ENCODE peak calls at places on chromosomes 3 and 15, in nine cellular contexts. C, W, Q, G, S, H, B, V and I are unnamed samples.
A peak's percentile ranks its signal among the peaks of the same experiment; 100 is the strongest.

GRCh38 chr3:78497025-78497424 is 1270.8 kb downstream of the ROBO1 start:
- DNase-seq in S (no peak), H (no peak), V (no peak), B (no peak), W (no peak), C (no peak), Q (no peak), G (no peak), I (no peak)

GRCh38 chr3:173743512-173743911 is 346.0 kb downstream of the NLGN1 start:
- DNase-seq in C (no peak), Q (no peak), B (no peak), G (no peak), W (no peak), V (no peak), H (no peak), S (no peak), I (no peak)

GRCh38 chr15:62112616-62113593 is 46.1 kb downstream of the C2CD4A start:
- DNase-seq in S (no peak), B (no peak), W (no peak), Q (no peak), H (no peak), V (no peak), C (no peak), G (no peak), I (no peak)

GRCh38 chr15:58269455-58270414 is 131.6 kb downstream of the AQP9 start:
- DNase-seq in S (peak; percentile 24), Q (no peak), V (peak; percentile 42), G (peak; percentile 63), W (no peak), B (no peak), C (peak; percentile 85), H (no peak), I (peak; percentile 86)

GRCh38 chr3:153210116-153210515 is 48.1 kb downstream of the RAP2B start:
- DNase-seq in C (peak; percentile 57), H (no peak), Q (no peak), G (peak; percentile 23), V (peak; percentile 3), S (no peak), W (no peak), B (no peak), I (no peak)

GRCh38 chr3:120153294-120153693 is 59.0 kb upstream of the GSK3B start:
- DNase-seq in W (no peak), S (no peak), Q (no peak), C (no peak), G (no peak), H (no peak), B (no peak), V (no peak), I (no peak)

GRCh38 chr3:69084326-69084667 is 440 bp upstream of the ARL6IP5 start:
- DNase-seq in V (no peak), S (no peak), H (no peak), B (no peak), Q (no peak), W (no peak), G (no peak), C (no peak), I (no peak)

GRCh38 chr3:111811811-111812210 is 47.3 kb upstream of the PHLDB2 start:
- DNase-seq in C (no peak), V (no peak), W (no peak), H (no peak), Q (no peak), G (no peak), S (no peak), B (no peak), I (no peak)

GRCh38 chr3:179653777-179654117 is 907 bp downstream of the USP13 start:
- DNase-seq in B (peak; percentile 47), Q (peak; percentile 33), W (no peak), C (no peak), H (no peak), G (peak; percentile 18), V (no peak), S (peak; percentile 41), I (peak; percentile 66)

GRCh38 chr3:159913712-159914414 is 74.8 kb upstream of the IL12A start:
- DNase-seq in G (no peak), B (no peak), S (no peak), C (no peak), H (no peak), Q (no peak), V (no peak), W (no peak), I (no peak)

GRCh38 chr15:69973102-69973714 is 124.5 kb downstream of the TLE3 start:
- DNase-seq in H (no peak), Q (no peak), C (peak; percentile 69), G (peak; percentile 55), W (no peak), S (peak; percentile 67), V (no peak), B (no peak), I (no peak)

GRCh38 chr15:101676965-101677364 is 24.8 kb upstream of the TM2D3 start:
- DNase-seq in B (no peak), Q (no peak), C (no peak), W (no peak), S (no peak), G (no peak), H (no peak), V (no peak), I (peak; percentile 93)

GRCh38 chr3:35639251-35640185 is at the start of gene ARPP21:
- DNase-seq in B (peak; percentile 33), H (no peak), W (no peak), Q (peak; percentile 29), C (peak; percentile 57), S (no peak), V (no peak), G (no peak), I (peak; percentile 38)

GRCh38 chr15:56832125-56832524 is 86.3 kb upstream of the TCF12 start:
- DNase-seq in S (no peak), V (no peak), H (peak; percentile 49), G (no peak), B (peak; percentile 64), C (no peak), W (no peak), Q (no peak), I (no peak)

GRCh38 chr3:49173116-49173791 is 1.9 kb downstream of the KLHDC8B start:
- DNase-seq in V (no peak), B (peak; percentile 75), H (peak; percentile 59), W (no peak), C (peak; percentile 59), G (no peak), S (no peak), Q (no peak), I (peak; percentile 73)

GRCh38 chr15:82021992-82022391 is 23.8 kb downstream of the MEX3B start:
- DNase-seq in V (no peak), Q (no peak), C (no peak), H (peak; percentile 48), B (no peak), G (no peak), S (no peak), W (no peak), I (peak; percentile 17)

GRCh38 chr3:30681276-30682211 is 75.1 kb downstream of the TGFBR2 start:
- DNase-seq in B (peak; percentile 71), Q (no peak), W (peak; percentile 50), S (no peak), V (no peak), C (no peak), H (peak; percentile 67), G (no peak), I (no peak)

GRCh38 chr3:156554842-156555687 is at the start of gene SSR3:
- DNase-seq in C (peak; percentile 100), W (peak; percentile 98), H (peak; percentile 99), V (peak; percentile 98), S (peak; percentile 99), Q (peak; percentile 97), B (peak; percentile 100), G (peak; percentile 99), I (peak; percentile 100)

GRCh38 chr3:185677146-185677829 is 91.2 kb downstream of the SENP2 start:
- DNase-seq in V (peak; percentile 69), B (no peak), C (peak; percentile 91), H (no peak), G (peak; percentile 33), Q (no peak), W (no peak), S (no peak), I (peak; percentile 90)

GRCh38 chr3:186060222-186060621 is 48.7 kb downstream of the ETV5 start:
- DNase-seq in S (peak; percentile 43), V (no peak), G (peak; percentile 52), C (no peak), B (no peak), Q (no peak), W (no peak), H (no peak), I (no peak)

GRCh38 chr15:41695750-41696436 is 35.7 kb downstream of the MGA start:
- DNase-seq in V (peak; percentile 24), C (peak; percentile 45), S (peak; percentile 66), B (no peak), Q (no peak), H (no peak), G (peak; percentile 72), W (no peak), I (peak; percentile 63)

GRCh38 chr3:42780892-42781700 is 8.0 kb upstream of the CCDC13 start:
- DNase-seq in C (peak; percentile 88), S (no peak), B (no peak), W (no peak), Q (no peak), H (peak; percentile 63), V (peak; percentile 54), G (peak; percentile 66), I (peak; percentile 82)